ENCODE peak calls at places on chromosomes 4 and X, in four cellular contexts. V is transverse colon, J is aorta, A is right atrium auricular region. N is an unnamed sample.

GRCh38 chrX:155819525-155819924 is 61.6 kb upstream of the VAMP7 start:
- DNase-seq in V (no peak), A (no peak), J (no peak), N (no peak)

GRCh38 chr4:40317921-40318658 is 17.0 kb upstream of the CHRNA9 start:
- DNase-seq in J (no peak), V (no peak), A (no peak), N (no peak)

GRCh38 chrX:137926090-137926489 is 360.2 kb downstream of the ZIC3 start:
- DNase-seq in A (no peak), J (no peak), V (no peak), N (no peak)

GRCh38 chrX:151977009-151977408 is 2.5 kb upstream of the GABRE start:
- DNase-seq in V (no peak), A (no peak), J (no peak), N (no peak)

GRCh38 chrX:115940888-115941332 is 229.6 kb upstream of the AGTR2 start:
- DNase-seq in V (peak; percentile 85), A (peak; percentile 76), J (peak; percentile 81), N (peak; percentile 38)

GRCh38 chr4:80462537-80463207 is 127.1 kb downstream of the CFAP299 start:
- DNase-seq in V (no peak), A (no peak), J (no peak), N (no peak)

GRCh38 chrX:11143931-11144678 is 33.0 kb downstream of the HCCS start:
- DNase-seq in J (no peak), A (peak; percentile 73), V (peak; percentile 58), N (no peak)

GRCh38 chr4:4421356-4421755 is 34.5 kb downstream of the NSG1 start:
- DNase-seq in J (no peak), V (no peak), A (no peak), N (no peak)

GRCh38 chr4:70651864-70652506 is 14.3 kb downstream of the JCHAIN start:
- DNase-seq in V (no peak), A (no peak), J (no peak), N (no peak)

GRCh38 chrX:26470946-26471345 is 255.0 kb downstream of the MAGEB5 start:
- DNase-seq in J (no peak), V (no peak), A (no peak), N (no peak)

GRCh38 chr4:180999217-180999616 is 1244.0 kb upstream of the TENM3 start:
- DNase-seq in J (no peak), V (no peak), A (no peak), N (no peak)

GRCh38 chr4:15718959-15719358 is 16.1 kb downstream of the BST1 start:
- DNase-seq in J (no peak), V (no peak), A (no peak), N (no peak)

GRCh38 chr4:187668683-187669082 is 326.9 kb upstream of the ZFP42 start:
- DNase-seq in A (no peak), V (no peak), J (no peak), N (no peak)

GRCh38 chrX:40098264-40099045 is 697 bp upstream of the BCOR start:
- DNase-seq in V (peak; percentile 58), J (no peak), A (no peak), N (peak; percentile 71)

GRCh38 chr4:181176306-181176705 is 1066.9 kb upstream of the TENM3 start:
- DNase-seq in A (no peak), J (no peak), V (no peak), N (no peak)

GRCh38 chr4:41282362-41282761 is 25.6 kb downstream of the UCHL1 start:
- DNase-seq in J (no peak), A (no peak), V (no peak), N (no peak)

GRCh38 chrX:150411656-150412055 is 48.5 kb downstream of the MAMLD1 start:
- DNase-seq in A (no peak), V (no peak), J (no peak), N (no peak)

GRCh38 chr4:168610911-168611530 is 114.2 kb downstream of the PALLD start:
- DNase-seq in V (no peak), A (no peak), J (no peak), N (no peak)

GRCh38 chr4:41658106-41658505 is 90.4 kb downstream of the PHOX2B start:
- DNase-seq in A (no peak), J (no peak), V (no peak), N (no peak)

GRCh38 chr4:42361475-42361874 is 35.8 kb upstream of the SHISA3 start:
- DNase-seq in A (no peak), J (no peak), V (no peak), N (no peak)

GRCh38 chr4:171532968-171533367 is 280.2 kb upstream of the GALNTL6 start:
- DNase-seq in V (no peak), J (no peak), A (no peak), N (no peak)

GRCh38 chrX:154980330-154981115 is 42.0 kb downstream of the F8 start:
- DNase-seq in J (peak; percentile 83), V (peak; percentile 82), A (peak; percentile 79), N (peak; percentile 57)

GRCh38 chrX:110173192-110174175 is 144.4 kb downstream of the AMMECR1 start:
- DNase-seq in J (no peak), A (no peak), V (no peak), N (no peak)

GRCh38 chrX:40152173-40152705 is 54.5 kb upstream of the BCOR start:
- DNase-seq in A (no peak), J (peak; percentile 82), V (peak; percentile 51), N (peak; percentile 48)

GRCh38 chrX:84475596-84475995 is 26.7 kb downstream of the HDX start:
- DNase-seq in J (no peak), A (no peak), V (no peak), N (no peak)
- H3K27me3 ChIP-seq in J (no peaks in the 10 kb centered on the region), A (no peaks in the 10 kb centered on the region), V (no peaks in the 10 kb centered on the region), N (no peaks in the 10 kb centered on the region)

GRCh38 chrX:100984818-100985217 is 15.3 kb downstream of the ARL13A start:
- DNase-seq in A (no peak), J (no peak), V (no peak), N (no peak)

GRCh38 chrX:100976211-100976610 is 6.7 kb downstream of the ARL13A start:
- DNase-seq in V (no peak), A (no peak), J (no peak), N (no peak)

GRCh38 chrX:100979881-100980607 is 10.5 kb downstream of the ARL13A start:
- DNase-seq in J (no peak), V (no peak), A (no peak), N (no peak)

GRCh38 chrX:100975212-100975611 is 5.7 kb downstream of the ARL13A start:
- DNase-seq in A (no peak), V (no peak), J (no peak), N (no peak)

DNA sequence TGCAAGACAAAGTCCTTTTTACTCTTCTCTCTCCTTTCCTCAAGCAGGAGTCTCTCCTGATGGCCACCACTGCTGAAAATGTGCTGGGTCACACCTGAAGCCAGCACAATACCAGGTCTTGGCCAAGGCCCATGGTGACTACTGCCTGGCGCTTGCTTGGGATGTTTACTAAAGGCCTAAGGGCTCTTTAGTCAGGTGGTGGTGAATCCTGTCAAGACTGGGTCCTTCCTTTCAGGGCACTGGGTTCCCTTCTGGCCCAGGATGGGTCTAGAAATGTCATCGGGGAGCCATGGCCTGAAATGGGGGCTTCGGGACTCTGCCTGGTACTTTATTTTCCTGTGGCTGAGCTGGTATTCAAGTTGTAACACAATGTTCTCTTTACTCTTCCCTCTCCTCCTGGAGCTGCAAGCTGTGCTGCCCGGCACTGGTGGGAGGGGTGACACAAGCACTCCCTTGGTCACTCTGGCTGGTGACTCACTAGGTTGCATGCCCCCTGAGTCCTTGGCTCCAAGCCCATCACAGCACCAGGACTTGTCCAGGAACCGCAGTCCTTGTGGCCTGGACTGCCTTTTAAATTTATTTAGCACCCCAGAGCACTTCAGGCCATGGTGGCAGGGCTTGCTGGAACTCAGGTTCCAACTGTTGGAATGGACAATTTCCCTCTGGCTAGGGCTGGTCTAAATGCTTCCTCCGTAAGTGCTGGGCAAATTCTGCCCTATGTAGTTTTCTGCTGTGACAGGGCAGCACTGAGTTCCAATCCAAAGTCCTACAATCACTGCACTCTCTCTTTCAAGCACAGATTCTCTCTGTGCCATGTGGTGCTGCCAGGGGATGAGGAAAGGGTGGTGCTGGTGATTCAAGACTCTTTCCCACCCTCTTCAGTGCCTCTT is 11.3 kb downstream of the ARL13A start:
- DNase-seq in V (no peak), A (no peak), J (peak; percentile 79), N (peak; percentile 31)
- H3K27ac ChIP-seq in V (no peak overlapping the region), A (no peak overlapping the region), J (peak overlapping the region; percentile 68), N (no peak overlapping the region)

GRCh38 chr4:2058264-2059033 is 678 bp upstream of the NAT8L start:
- DNase-seq in J (no peak), A (no peak), V (no peak), N (peak; percentile 12)
- H3K4me3 ChIP-seq in J (peak overlapping the region; percentile 51), A (peak overlapping the region; percentile 56), V (peak overlapping the region; percentile 36), N (peak overlapping the region; percentile 63)

DNA sequence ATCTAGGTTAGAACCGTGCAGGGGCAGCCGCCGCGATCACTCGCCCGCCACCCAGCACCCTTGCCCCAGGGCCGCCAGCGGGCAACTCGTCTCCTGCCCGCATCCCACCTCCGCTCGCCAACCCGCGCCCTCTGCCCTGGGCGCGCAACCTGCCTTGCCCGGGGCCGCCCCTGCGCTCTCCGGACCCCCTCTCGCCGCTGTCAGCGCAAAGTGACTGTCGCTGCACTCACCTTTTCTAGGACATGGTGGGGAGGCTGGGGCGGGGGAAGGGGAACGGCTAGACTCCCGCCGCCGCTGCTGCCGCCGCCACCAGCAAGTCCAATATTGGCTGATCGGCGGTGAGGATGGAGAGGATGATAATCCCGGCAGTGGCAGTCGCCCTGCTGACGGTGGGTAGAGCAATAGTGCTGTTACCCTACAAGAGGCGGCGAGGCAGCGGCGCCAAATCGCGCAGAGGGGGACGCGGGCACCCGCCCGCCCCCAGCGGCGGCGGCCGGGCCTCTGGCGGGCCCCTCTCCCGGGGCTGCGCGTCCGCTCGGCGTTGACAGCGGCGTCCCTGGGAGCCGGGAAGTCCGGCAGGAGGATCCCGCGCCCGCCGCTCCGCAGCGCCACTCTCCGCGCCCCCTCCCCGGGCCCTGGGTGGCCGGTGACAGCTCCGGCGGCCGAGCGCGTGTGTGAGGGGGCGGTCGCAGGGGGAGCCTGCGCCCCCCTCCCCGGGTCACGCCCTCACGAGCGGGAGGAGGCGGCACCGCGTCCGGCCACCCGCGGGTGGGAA is 2.3 kb upstream of the NR3C2 start:
- DNase-seq in J (peak; percentile 79), A (no peak), V (peak; percentile 40), N (peak; percentile 73)
- H3K27me3 ChIP-seq in J (no peaks in the 10 kb centered on the region), A (no peaks in the 10 kb centered on the region), V (no peaks in the 10 kb centered on the region), N (no peaks in the 10 kb centered on the region)

DNA sequence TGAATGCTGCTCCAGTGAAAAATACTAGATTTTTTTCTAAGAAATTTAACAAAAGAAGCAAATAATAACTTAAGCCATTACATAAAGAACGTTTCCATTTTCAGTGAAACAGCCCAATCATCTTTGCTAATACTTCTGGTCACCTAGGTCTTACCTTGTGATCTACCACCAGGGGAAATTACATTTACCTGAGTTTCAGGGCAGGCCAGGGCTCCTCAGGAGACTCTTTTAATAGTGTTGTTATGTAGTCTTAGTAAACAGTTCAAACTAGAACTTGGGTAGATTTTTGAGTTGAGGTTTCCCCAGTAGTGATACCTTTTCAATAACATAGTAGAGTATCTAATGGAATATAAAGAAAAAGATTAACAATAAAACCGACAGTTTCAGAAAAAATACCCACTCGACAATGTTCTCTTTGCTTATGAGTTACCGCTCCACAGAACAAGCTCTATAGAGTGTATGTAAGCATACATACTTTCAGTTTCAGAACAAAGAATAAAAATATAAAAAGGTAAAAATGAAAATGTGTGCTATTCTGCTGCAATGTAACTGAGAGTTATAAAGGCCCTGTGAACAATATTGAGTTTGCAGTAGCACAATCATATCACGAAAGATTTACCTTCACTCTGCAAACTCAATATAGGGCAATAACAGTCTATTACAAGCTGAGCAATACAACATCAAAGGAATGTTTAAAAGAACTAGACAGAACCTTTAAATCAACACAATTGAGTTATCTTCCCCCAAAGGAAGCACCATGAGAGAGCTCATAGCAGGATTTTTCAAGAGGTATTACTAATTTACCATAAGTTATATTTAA is 165.8 kb downstream of the ATOH1 start:
- DNase-seq in J (no peak), V (no peak), A (no peak), N (no peak)
- H3K27ac ChIP-seq in J (no peak overlapping the region), V (no peak overlapping the region), A (no peak overlapping the region), N (no peak overlapping the region)

N was measured in psoas muscle.